ENCODE peak calls at places on chromosomes 6 and 20, in nine cellular contexts. One of them, this sample, is unnamed.
A peak's percentile ranks its signal among the peaks of the same experiment; 100 is the strongest.

GRCh38 chr6:99613398-99613704 is 6.7 kb downstream of the PRDM13 start:
- DNase-seq in HCT116: no peak
- DNase-seq in colonic mucosa: peak; percentile 41
- DNase-seq in pancreas: no peak
- DNase-seq in aorta: peak; percentile 85
- DNase-seq in NT2/D1: no peak
- DNase-seq in heart left ventricle: peak; percentile 66
- DNase-seq in CD8-positive, alpha-beta T cell: no peak
- DNase-seq in OCI-LY7: peak; percentile 24
- DNase-seq in this sample: no peak

GRCh38 chr6:121617388-121617787 is 181.9 kb downstream of the GJA1 start:
- DNase-seq in HCT116: no peak
- DNase-seq in colonic mucosa: no peak
- DNase-seq in pancreas: no peak
- DNase-seq in aorta: no peak
- DNase-seq in NT2/D1: no peak
- DNase-seq in heart left ventricle: no peak
- DNase-seq in CD8-positive, alpha-beta T cell: no peak
- DNase-seq in OCI-LY7: no peak
- DNase-seq in this sample: no peak

GRCh38 chr20:61733891-61734732 is 331.6 kb downstream of the TAF4 start:
- DNase-seq in HCT116: no peak
- DNase-seq in colonic mucosa: no peak
- DNase-seq in pancreas: no peak
- DNase-seq in aorta: peak; percentile 57
- DNase-seq in NT2/D1: no peak
- DNase-seq in heart left ventricle: peak; percentile 15
- DNase-seq in CD8-positive, alpha-beta T cell: no peak
- DNase-seq in OCI-LY7: no peak
- DNase-seq in this sample: no peak

GRCh38 chr6:2733736-2734480 is 16.8 kb downstream of the MYLK4 start:
- DNase-seq in HCT116: no peak
- DNase-seq in colonic mucosa: no peak
- DNase-seq in pancreas: no peak
- DNase-seq in aorta: no peak
- DNase-seq in NT2/D1: no peak
- DNase-seq in heart left ventricle: no peak
- DNase-seq in CD8-positive, alpha-beta T cell: no peak
- DNase-seq in OCI-LY7: no peak
- DNase-seq in this sample: no peak

GRCh38 chr6:150729188-150729748 is 129.6 kb downstream of the PLEKHG1 start:
- DNase-seq in HCT116: no peak
- DNase-seq in colonic mucosa: no peak
- DNase-seq in pancreas: no peak
- DNase-seq in aorta: no peak
- DNase-seq in NT2/D1: no peak
- DNase-seq in heart left ventricle: no peak
- DNase-seq in CD8-positive, alpha-beta T cell: no peak
- DNase-seq in OCI-LY7: no peak
- DNase-seq in this sample: no peak

GRCh38 chr6:152146385-152146784 is 338.9 kb downstream of the ESR1 start:
- DNase-seq in HCT116: no peak
- DNase-seq in colonic mucosa: no peak
- DNase-seq in pancreas: no peak
- DNase-seq in aorta: no peak
- DNase-seq in NT2/D1: no peak
- DNase-seq in heart left ventricle: no peak
- DNase-seq in CD8-positive, alpha-beta T cell: no peak
- DNase-seq in OCI-LY7: no peak
- DNase-seq in this sample: no peak

GRCh38 chr6:43628392-43629103 is 516 bp downstream of the GTPBP2 start:
- DNase-seq in HCT116: peak; percentile 37
- DNase-seq in colonic mucosa: peak; percentile 63
- DNase-seq in pancreas: peak; percentile 71
- DNase-seq in aorta: no peak
- DNase-seq in NT2/D1: no peak
- DNase-seq in heart left ventricle: peak; percentile 66
- DNase-seq in CD8-positive, alpha-beta T cell: peak; percentile 22
- DNase-seq in OCI-LY7: peak; percentile 79
- DNase-seq in this sample: peak; percentile 29

GRCh38 chr20:25437153-25437581 is 29.7 kb downstream of the GINS1 start:
- DNase-seq in HCT116: no peak
- DNase-seq in colonic mucosa: no peak
- DNase-seq in pancreas: no peak
- DNase-seq in aorta: no peak
- DNase-seq in NT2/D1: peak; percentile 38
- DNase-seq in heart left ventricle: no peak
- DNase-seq in CD8-positive, alpha-beta T cell: no peak
- DNase-seq in OCI-LY7: no peak
- DNase-seq in this sample: peak; percentile 16

GRCh38 chr6:12751694-12752304 is 35.2 kb downstream of the PHACTR1 start:
- DNase-seq in HCT116: no peak
- DNase-seq in colonic mucosa: peak; percentile 27
- DNase-seq in pancreas: peak; percentile 50
- DNase-seq in aorta: peak; percentile 80
- DNase-seq in NT2/D1: no peak
- DNase-seq in heart left ventricle: peak; percentile 66
- DNase-seq in CD8-positive, alpha-beta T cell: no peak
- DNase-seq in OCI-LY7: peak; percentile 26
- DNase-seq in this sample: no peak

GRCh38 chr6:41455818-41456217 is 90.4 kb upstream of the FOXP4 start:
- DNase-seq in HCT116: no peak
- DNase-seq in colonic mucosa: no peak
- DNase-seq in pancreas: no peak
- DNase-seq in aorta: no peak
- DNase-seq in NT2/D1: no peak
- DNase-seq in heart left ventricle: no peak
- DNase-seq in CD8-positive, alpha-beta T cell: no peak
- DNase-seq in OCI-LY7: no peak
- DNase-seq in this sample: no peak

GRCh38 chr6:36499918-36500317 is 47.4 kb downstream of the STK38 start:
- DNase-seq in HCT116: no peak
- DNase-seq in colonic mucosa: no peak
- DNase-seq in pancreas: no peak
- DNase-seq in aorta: no peak
- DNase-seq in NT2/D1: no peak
- DNase-seq in heart left ventricle: no peak
- DNase-seq in CD8-positive, alpha-beta T cell: no peak
- DNase-seq in OCI-LY7: no peak
- DNase-seq in this sample: no peak

GRCh38 chr6:1916334-1916985 is 306.7 kb downstream of the FOXC1 start:
- DNase-seq in HCT116: no peak
- DNase-seq in colonic mucosa: no peak
- DNase-seq in pancreas: no peak
- DNase-seq in aorta: no peak
- DNase-seq in NT2/D1: no peak
- DNase-seq in heart left ventricle: no peak
- DNase-seq in CD8-positive, alpha-beta T cell: no peak
- DNase-seq in OCI-LY7: no peak
- DNase-seq in this sample: no peak

GRCh38 chr20:9966966-9967365 is 67.8 kb upstream of the ANKEF1 start:
- DNase-seq in HCT116: no peak
- DNase-seq in colonic mucosa: no peak
- DNase-seq in pancreas: no peak
- DNase-seq in aorta: no peak
- DNase-seq in NT2/D1: no peak
- DNase-seq in heart left ventricle: no peak
- DNase-seq in CD8-positive, alpha-beta T cell: no peak
- DNase-seq in OCI-LY7: no peak
- DNase-seq in this sample: no peak

GRCh38 chr6:138291036-138291848 is 73.0 kb upstream of the PBOV1 start:
- DNase-seq in HCT116: no peak
- DNase-seq in colonic mucosa: no peak
- DNase-seq in pancreas: no peak
- DNase-seq in aorta: no peak
- DNase-seq in NT2/D1: no peak
- DNase-seq in heart left ventricle: no peak
- DNase-seq in CD8-positive, alpha-beta T cell: no peak
- DNase-seq in OCI-LY7: no peak
- DNase-seq in this sample: no peak

DNA sequence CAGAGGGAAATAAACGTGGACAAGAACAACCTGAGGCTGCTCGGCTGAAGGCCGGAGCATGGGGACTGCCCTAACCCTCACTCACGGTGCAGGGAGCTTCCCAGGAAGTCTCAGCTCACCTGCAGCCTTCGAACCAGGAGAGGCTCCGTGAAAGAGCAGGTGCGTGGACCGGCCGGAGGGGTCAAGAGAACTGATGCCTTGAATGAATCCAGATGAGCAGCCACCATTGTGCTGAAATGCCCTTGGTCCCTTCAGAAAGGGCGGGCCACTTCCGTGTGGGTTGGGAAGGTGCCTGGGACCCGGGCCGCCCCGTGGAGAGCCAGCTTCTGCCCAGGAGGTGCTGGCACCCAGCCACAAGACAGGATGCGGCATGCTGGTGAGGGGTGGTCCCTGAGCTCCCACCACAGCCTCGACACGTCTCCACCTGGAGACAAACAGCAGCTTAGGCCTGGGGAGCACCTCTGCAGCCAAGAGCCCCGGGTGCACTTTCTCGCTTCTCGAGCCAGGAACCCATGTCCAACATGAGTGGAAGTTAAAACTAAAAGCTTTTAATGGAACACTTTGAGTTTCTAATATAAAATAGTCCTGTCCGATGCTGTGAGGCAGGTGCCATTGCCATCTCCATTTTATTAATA is 83.5 kb downstream of the TTLL2 start:
- DNase-seq in HCT116: no peak
- DNase-seq in colonic mucosa: no peak
- DNase-seq in pancreas: no peak
- DNase-seq in aorta: no peak
- DNase-seq in NT2/D1: no peak
- DNase-seq in heart left ventricle: no peak
- DNase-seq in CD8-positive, alpha-beta T cell: no peak
- DNase-seq in OCI-LY7: no peak
- DNase-seq in this sample: no peak
- H3K9me3 ChIP-seq in HCT116: no peaks in the 10 kb centered on the region
- H3K9me3 ChIP-seq in colonic mucosa: no peaks in the 10 kb centered on the region
- H3K9me3 ChIP-seq in pancreas: no peaks in the 10 kb centered on the region
- H3K9me3 ChIP-seq in aorta: no peaks in the 10 kb centered on the region
- H3K9me3 ChIP-seq in NT2/D1: no peaks in the 10 kb centered on the region
- H3K9me3 ChIP-seq in heart left ventricle: no peaks in the 10 kb centered on the region
- H3K9me3 ChIP-seq in CD8-positive, alpha-beta T cell: no peaks in the 10 kb centered on the region
- H3K9me3 ChIP-seq in OCI-LY7: no peaks in the 10 kb centered on the region
- H3K9me3 ChIP-seq in this sample: no peaks in the 10 kb centered on the region

GRCh38 chr20:45339799-45340198 is 8.4 kb downstream of the SDC4 start:
- DNase-seq in HCT116: no peak
- DNase-seq in colonic mucosa: no peak
- DNase-seq in pancreas: no peak
- DNase-seq in aorta: no peak
- DNase-seq in NT2/D1: no peak
- DNase-seq in heart left ventricle: no peak
- DNase-seq in CD8-positive, alpha-beta T cell: no peak
- DNase-seq in OCI-LY7: peak; percentile 39
- DNase-seq in this sample: no peak
- H3K4me1 ChIP-seq in HCT116: peaks cover 95% of the 10 kb centered on the region
- H3K4me1 ChIP-seq in colonic mucosa: peaks cover 50% of the 10 kb centered on the region
- H3K4me1 ChIP-seq in pancreas: peaks cover 74% of the 10 kb centered on the region
- H3K4me1 ChIP-seq in aorta: no peaks in the 10 kb centered on the region
- H3K4me1 ChIP-seq in NT2/D1: peaks cover 38% of the 10 kb centered on the region
- H3K4me1 ChIP-seq in heart left ventricle: peaks cover 36% of the 10 kb centered on the region
- H3K4me1 ChIP-seq in CD8-positive, alpha-beta T cell: no peaks in the 10 kb centered on the region
- H3K4me1 ChIP-seq in OCI-LY7: peaks cover 29% of the 10 kb centered on the region
- H3K4me1 ChIP-seq in this sample: peaks cover 24% of the 10 kb centered on the region

GRCh38 chr6:88785478-88785877 is 177.9 kb downstream of the RNGTT start:
- DNase-seq in HCT116: no peak
- DNase-seq in colonic mucosa: no peak
- DNase-seq in pancreas: no peak
- DNase-seq in aorta: no peak
- DNase-seq in NT2/D1: no peak
- DNase-seq in heart left ventricle: no peak
- DNase-seq in CD8-positive, alpha-beta T cell: no peak
- DNase-seq in OCI-LY7: no peak
- DNase-seq in this sample: no peak
- H3K36me3 ChIP-seq in HCT116: no peaks in the 10 kb centered on the region
- H3K36me3 ChIP-seq in colonic mucosa: no peaks in the 10 kb centered on the region
- H3K36me3 ChIP-seq in pancreas: no peaks in the 10 kb centered on the region
- H3K36me3 ChIP-seq in aorta: no peaks in the 10 kb centered on the region
- H3K36me3 ChIP-seq in NT2/D1: no peaks in the 10 kb centered on the region
- H3K36me3 ChIP-seq in heart left ventricle: no peaks in the 10 kb centered on the region
- H3K36me3 ChIP-seq in CD8-positive, alpha-beta T cell: no peaks in the 10 kb centered on the region
- H3K36me3 ChIP-seq in OCI-LY7: peaks cover 15% of the 10 kb centered on the region
- H3K36me3 ChIP-seq in this sample: no peaks in the 10 kb centered on the region

DNA sequence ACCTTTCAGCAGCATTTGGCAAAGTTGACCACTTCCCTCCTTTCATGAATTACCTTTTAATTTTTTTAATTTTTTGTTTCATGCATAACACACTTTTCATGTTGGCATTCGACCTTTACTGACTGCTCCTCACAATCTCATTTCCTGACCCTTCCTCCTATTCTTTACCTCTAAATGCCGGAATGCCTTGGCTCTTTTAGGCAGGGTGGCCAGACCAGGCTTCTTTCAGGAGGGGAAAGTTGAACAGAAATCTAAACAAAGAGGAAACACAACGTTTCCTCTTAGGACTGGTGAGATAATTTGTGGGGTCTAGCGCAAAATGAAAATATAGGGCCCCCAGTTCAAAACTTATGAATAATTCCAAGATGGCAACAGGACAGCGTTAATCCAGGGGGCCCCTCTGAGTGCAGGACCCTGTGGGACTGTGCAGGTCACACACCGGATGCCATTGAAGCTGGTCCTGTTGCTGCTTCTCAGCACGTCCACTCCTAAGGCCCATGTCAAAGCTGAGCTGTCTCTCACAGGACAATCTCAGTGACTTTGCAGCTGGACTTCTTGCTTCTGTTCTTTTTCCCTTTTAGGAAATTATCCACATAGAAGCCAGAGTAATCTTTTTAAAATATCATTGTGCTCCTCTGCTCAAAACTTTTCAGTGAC is 313.8 kb downstream of the HDGFL1 start:
- DNase-seq in HCT116: no peak
- DNase-seq in colonic mucosa: no peak
- DNase-seq in pancreas: no peak
- DNase-seq in aorta: no peak
- DNase-seq in NT2/D1: no peak
- DNase-seq in heart left ventricle: no peak
- DNase-seq in CD8-positive, alpha-beta T cell: no peak
- DNase-seq in OCI-LY7: no peak
- DNase-seq in this sample: no peak
- H3K9me3 ChIP-seq in HCT116: no peaks in the 10 kb centered on the region
- H3K9me3 ChIP-seq in colonic mucosa: no peaks in the 10 kb centered on the region
- H3K9me3 ChIP-seq in pancreas: no peaks in the 10 kb centered on the region
- H3K9me3 ChIP-seq in aorta: no peaks in the 10 kb centered on the region
- H3K9me3 ChIP-seq in NT2/D1: no peaks in the 10 kb centered on the region
- H3K9me3 ChIP-seq in heart left ventricle: no peaks in the 10 kb centered on the region
- H3K9me3 ChIP-seq in CD8-positive, alpha-beta T cell: no peaks in the 10 kb centered on the region
- H3K9me3 ChIP-seq in OCI-LY7: no peaks in the 10 kb centered on the region
- H3K9me3 ChIP-seq in this sample: no peaks in the 10 kb centered on the region

DNA sequence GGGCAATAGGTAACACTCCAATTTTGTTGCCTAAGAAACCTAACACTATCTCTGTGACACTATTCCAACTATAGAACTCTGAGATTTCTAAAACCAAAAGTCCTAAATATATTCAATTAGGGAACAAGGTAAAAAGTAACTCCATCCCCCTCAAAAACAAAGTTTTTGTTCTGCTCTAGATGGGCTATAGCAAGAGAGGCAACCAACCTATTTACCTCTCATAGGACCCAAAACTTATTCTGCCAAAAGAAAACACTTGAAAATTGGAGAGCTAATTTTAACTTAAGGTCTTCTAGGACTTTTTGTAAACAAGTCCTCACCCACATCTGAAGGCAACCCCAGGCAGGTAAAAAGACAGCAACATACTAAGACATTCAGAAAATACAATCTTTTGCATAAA is 7.7 kb downstream of the RBM39 start:
- DNase-seq in HCT116: no peak
- DNase-seq in colonic mucosa: no peak
- DNase-seq in pancreas: no peak
- DNase-seq in aorta: no peak
- DNase-seq in NT2/D1: no peak
- DNase-seq in heart left ventricle: no peak
- DNase-seq in CD8-positive, alpha-beta T cell: no peak
- DNase-seq in OCI-LY7: no peak
- DNase-seq in this sample: no peak
- H3K4me1 ChIP-seq in HCT116: peaks cover 2% of the 10 kb centered on the region
- H3K4me1 ChIP-seq in colonic mucosa: peaks cover 7% of the 10 kb centered on the region
- H3K4me1 ChIP-seq in pancreas: peaks cover 82% of the 10 kb centered on the region
- H3K4me1 ChIP-seq in aorta: peaks cover 2% of the 10 kb centered on the region
- H3K4me1 ChIP-seq in NT2/D1: no peaks in the 10 kb centered on the region
- H3K4me1 ChIP-seq in heart left ventricle: peaks cover 41% of the 10 kb centered on the region
- H3K4me1 ChIP-seq in CD8-positive, alpha-beta T cell: peaks cover 84% of the 10 kb centered on the region
- H3K4me1 ChIP-seq in OCI-LY7: peaks cover 32% of the 10 kb centered on the region
- H3K4me1 ChIP-seq in this sample: no peaks in the 10 kb centered on the region